ENCODE peak calls at places on chromosome 16, in seven cellular contexts. L, A, R, T, E, D and X are unnamed samples.

GRCh38 chr16:78748471-78748929 is 649.0 kb downstream of the WWOX start:
- DNase-seq in A (no peak), R (no peak), D (no peak), L (no peak), T (no peak), E (no peak), X (no peak)

GRCh38 chr16:6571044-6571443 is 761.6 kb upstream of the RBFOX1 start:
- DNase-seq in A (no peak), D (no peak), T (no peak), L (no peak), R (no peak), E (no peak), X (no peak)

GRCh38 chr16:50717109-50717893 is 23.9 kb downstream of the NOD2 start:
- DNase-seq in T (no peak), E (no peak), A (no peak), L (no peak), D (no peak), R (no peak), X (no peak)

GRCh38 chr16:15672514-15673167 is 22.6 kb downstream of the NDE1 start:
- DNase-seq in L (peak; percentile 92), E (no peak), T (peak; percentile 87), A (peak; percentile 71), D (peak; percentile 86), R (peak; percentile 99), X (peak; percentile 69)

GRCh38 chr16:20906225-20906870 is 5.8 kb downstream of the LYRM1 start:
- DNase-seq in R (peak; percentile 94), E (no peak), L (no peak), A (no peak), T (peak; percentile 68), D (no peak), X (no peak)

GRCh38 chr16:89964201-89964600 is 15.6 kb downstream of the DEF8 start:
- DNase-seq in L (no peak), A (no peak), E (no peak), T (no peak), R (no peak), D (no peak), X (no peak)

GRCh38 chr16:6663668-6664067 is 669.0 kb upstream of the RBFOX1 start:
- DNase-seq in E (no peak), D (no peak), T (no peak), R (no peak), A (no peak), L (no peak), X (no peak)

GRCh38 chr16:88839745-88840588 is 16.8 kb downstream of the GALNS start:
- DNase-seq in E (no peak), L (no peak), A (no peak), D (no peak), R (no peak), T (no peak), X (no peak)

GRCh38 chr16:21116148-21116693 is 34.4 kb downstream of the DNAH3 start:
- DNase-seq in E (no peak), L (no peak), A (no peak), R (no peak), D (no peak), T (no peak), X (no peak)

GRCh38 chr16:89330177-89330856 is 112.8 kb downstream of the ZNF778 start:
- DNase-seq in L (peak; percentile 59), D (peak; percentile 76), T (no peak), A (no peak), R (peak; percentile 78), E (no peak), X (no peak)

GRCh38 chr16:85668676-85669424 is 19.9 kb downstream of the GINS2 start:
- DNase-seq in T (no peak), D (no peak), A (no peak), L (peak; percentile 12), R (no peak), E (no peak), X (no peak)

GRCh38 chr16:65876624-65877023 is 489.9 kb upstream of the CDH5 start:
- DNase-seq in A (no peak), T (no peak), R (no peak), D (no peak), E (no peak), L (no peak), X (no peak)

GRCh38 chr16:25896412-25896811 is 204.7 kb downstream of the HS3ST4 start:
- DNase-seq in L (no peak), E (no peak), A (no peak), T (no peak), R (no peak), D (no peak), X (no peak)

GRCh38 chr16:80433617-80434016 is 107.2 kb upstream of the DYNLRB2 start:
- DNase-seq in E (no peak), A (no peak), D (no peak), L (no peak), T (no peak), R (peak; percentile 3), X (no peak)

DNA sequence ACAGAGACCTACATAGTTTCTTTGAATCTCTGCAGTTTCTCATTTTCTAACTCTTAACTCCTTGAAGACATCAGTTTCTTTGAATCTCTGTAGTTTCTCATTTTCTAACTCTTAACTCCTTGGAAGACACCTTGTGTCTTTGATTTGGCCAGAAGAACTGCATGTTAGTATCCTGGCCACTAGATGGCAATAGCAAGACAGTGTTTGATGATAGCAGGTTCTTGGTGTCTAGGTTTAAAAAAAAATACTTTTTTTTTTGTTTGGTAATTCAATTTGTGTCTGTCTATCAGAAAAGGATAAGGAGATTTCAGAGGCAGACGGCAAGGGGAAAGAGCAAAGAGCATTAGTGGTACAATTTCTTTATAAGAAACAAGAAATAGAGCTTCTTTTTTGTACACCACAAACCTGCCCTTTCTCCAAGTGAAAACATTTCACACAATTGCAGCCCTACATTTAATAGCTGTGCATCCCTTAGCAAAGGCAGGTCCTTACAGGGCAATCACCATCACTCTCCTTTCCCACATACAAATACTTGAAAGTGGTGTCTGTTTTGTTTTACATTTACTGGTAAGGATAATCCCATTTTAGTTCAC is 1324.9 kb upstream of the CDH8 start:
- DNase-seq in E (peak; percentile 15), D (no peak), T (peak; percentile 20), R (peak; percentile 47), A (no peak), L (no peak), X (no peak)
- H3K9me3 ChIP-seq in E (no peaks in the 10 kb centered on the region), D (no peaks in the 10 kb centered on the region), T (no peaks in the 10 kb centered on the region), R (no peaks in the 10 kb centered on the region), A (no peaks in the 10 kb centered on the region), L (no peaks in the 10 kb centered on the region), X (no peaks in the 10 kb centered on the region)

GRCh38 chr16:10495031-10495345 is 85.4 kb downstream of the EMP2 start:
- DNase-seq in E (no peak), R (no peak), D (no peak), L (no peak), A (no peak), T (no peak), X (no peak)
- H3K9me3 ChIP-seq in E (no peaks in the 10 kb centered on the region), R (no peaks in the 10 kb centered on the region), D (no peaks in the 10 kb centered on the region), L (peaks cover 7% of the 10 kb centered on the region), A (peaks cover 11% of the 10 kb centered on the region), T (no peaks in the 10 kb centered on the region), X (no peaks in the 10 kb centered on the region)

GRCh38 chr16:35311475-35311874 is 1852.1 kb downstream of the TP53TG3F start:
- DNase-seq in L (no peak), T (no peak), A (no peak), D (no peak), R (no peak), E (no peak), X (no peak)
- H3K9me3 ChIP-seq in L (no peaks in the 10 kb centered on the region), T (peaks cover 54% of the 10 kb centered on the region), A (peaks cover 27% of the 10 kb centered on the region), D (no peaks in the 10 kb centered on the region), R (no peaks in the 10 kb centered on the region), E (no peaks in the 10 kb centered on the region), X (peaks cover 4% of the 10 kb centered on the region)

DNA sequence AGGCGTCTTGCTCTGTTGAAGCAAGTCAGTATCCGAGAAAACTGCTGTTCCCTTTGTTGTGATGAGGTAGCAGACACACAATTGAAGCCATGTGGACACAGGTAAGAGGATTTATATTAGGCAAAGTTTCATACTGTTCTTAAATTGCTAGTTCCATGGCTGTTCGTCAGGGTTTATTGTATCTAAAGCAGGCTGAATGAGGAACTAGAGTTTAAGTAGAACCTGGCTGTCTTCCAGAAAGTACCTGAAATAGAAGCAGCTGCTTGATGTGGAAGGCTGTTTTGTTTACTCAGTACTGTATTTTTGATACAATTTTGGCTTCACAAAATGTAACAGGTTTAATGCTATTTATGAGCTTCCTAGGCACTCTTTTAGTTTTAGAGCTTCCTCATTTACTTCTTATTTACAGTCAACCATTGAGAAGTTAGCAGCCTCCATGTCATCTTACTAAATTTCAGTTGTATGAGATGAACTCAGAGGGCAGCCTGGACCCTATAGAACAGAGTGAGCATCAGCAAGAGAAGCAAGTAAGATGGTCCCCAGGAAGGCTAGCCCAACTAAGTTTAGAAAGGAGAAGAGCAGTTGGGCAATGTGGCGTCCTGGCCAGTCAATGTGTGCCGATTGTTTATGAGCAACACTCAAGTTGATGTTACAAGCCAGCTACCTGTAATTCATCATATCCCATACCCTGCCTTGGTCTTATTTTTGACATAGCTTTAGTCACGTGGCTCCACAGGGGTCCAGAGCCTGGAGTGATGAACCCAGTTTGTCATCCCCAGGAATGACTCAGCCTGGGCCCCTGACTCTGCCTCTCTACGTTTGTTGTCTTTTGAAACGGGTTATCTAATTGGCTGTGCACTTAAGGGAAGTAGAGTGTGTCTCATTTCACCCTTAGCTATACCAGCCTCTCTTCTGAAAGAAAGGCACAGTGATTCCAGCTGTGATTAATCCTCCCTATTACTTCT is 9.6 kb upstream of the ARL2BP start:
- DNase-seq in R (peak; percentile 74), L (no peak), D (no peak), T (peak; percentile 15), A (no peak), E (no peak), X (no peak)
- H3K9me3 ChIP-seq in R (no peaks in the 10 kb centered on the region), L (no peaks in the 10 kb centered on the region), D (no peaks in the 10 kb centered on the region), T (no peaks in the 10 kb centered on the region), A (no peaks in the 10 kb centered on the region), E (no peaks in the 10 kb centered on the region), X (no peaks in the 10 kb centered on the region)

GRCh38 chr16:64542152-64542551 is 579.7 kb downstream of the CDH11 start:
- DNase-seq in T (no peak), D (no peak), A (no peak), E (no peak), L (no peak), R (no peak), X (no peak)
- H3K9me3 ChIP-seq in T (no peaks in the 10 kb centered on the region), D (no peaks in the 10 kb centered on the region), A (peaks cover 13% of the 10 kb centered on the region), E (no peaks in the 10 kb centered on the region), L (no peaks in the 10 kb centered on the region), R (no peaks in the 10 kb centered on the region), X (no peaks in the 10 kb centered on the region)

DNA sequence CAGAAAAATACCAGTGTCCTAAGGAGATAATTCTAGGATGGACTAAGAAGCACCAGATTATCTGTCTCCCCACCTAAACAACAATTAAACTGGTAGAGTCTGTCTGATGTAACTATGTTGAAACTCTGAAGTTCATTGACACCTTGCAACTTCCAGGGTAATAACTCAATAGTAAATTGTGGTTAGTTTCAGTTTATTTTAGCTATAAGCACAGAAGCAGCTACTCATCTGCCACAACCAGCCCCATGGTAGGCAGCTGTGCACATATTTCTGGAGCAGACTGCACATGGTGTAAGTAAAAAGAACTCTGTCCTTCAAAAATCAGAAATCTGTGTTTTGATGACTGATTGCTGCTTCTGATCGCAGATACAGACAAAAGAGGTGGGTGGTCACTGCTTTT is 852.1 kb downstream of the CDH11 start:
- DNase-seq in E (no peak), R (no peak), L (no peak), A (no peak), D (no peak), T (no peak), X (no peak)
- H3K9me3 ChIP-seq in E (peaks cover 3% of the 10 kb centered on the region), R (no peaks in the 10 kb centered on the region), L (no peaks in the 10 kb centered on the region), A (no peaks in the 10 kb centered on the region), D (no peaks in the 10 kb centered on the region), T (no peaks in the 10 kb centered on the region), X (no peaks in the 10 kb centered on the region)